ENCODE peak calls at places on chromosomes 11 and 22, in nine cellular contexts. H is tibial artery, M is body of pancreas, D is GM06990, Q is MCF 10A, N is fibroblast of pulmonary artery, T is WTC11, Z is endothelial cell, W is psoas muscle. L is an unnamed sample.

GRCh38 chr11:32713496-32713895 is 81.0 kb downstream of the CCDC73 start:
- DNase-seq in H (no peak), M (no peak), D (no peak), Q (peak; percentile 8), N (peak; percentile 32), T (no peak), Z (no peak), W (no peak), L (no peak)

GRCh38 chr22:27911329-27911728 is 7.7 kb downstream of the PITPNB start:
- DNase-seq in H (no peak), M (no peak), D (no peak), Q (no peak), N (peak; percentile 48), T (no peak), Z (no peak), W (no peak), L (no peak)

GRCh38 chr11:111540114-111540920 is at the start of gene LAYN:
- DNase-seq in H (peak; percentile 43), M (peak; percentile 39), D (no peak), Q (no peak), N (peak; percentile 35), T (peak; percentile 66), Z (peak; percentile 70), W (peak; percentile 69), L (peak; percentile 23)

GRCh38 chr11:69380451-69380901 is 86.5 kb downstream of the MYEOV start:
- DNase-seq in H (no peak), M (no peak), D (no peak), Q (no peak), N (no peak), T (no peak), Z (no peak), W (peak; percentile 25), L (peak; percentile 11)

GRCh38 chr11:131328843-131329242 is 41.6 kb upstream of the NTM start:
- DNase-seq in H (no peak), M (no peak), D (no peak), Q (no peak), N (no peak), T (no peak), Z (no peak), W (no peak), L (no peak)

GRCh38 chr11:63635762-63636465 is 21.7 kb upstream of the PLAAT3 start:
- DNase-seq in H (peak; percentile 49), M (peak; percentile 53), D (peak; percentile 26), Q (peak; percentile 66), N (peak; percentile 79), T (peak; percentile 82), Z (peak; percentile 71), W (peak; percentile 58), L (peak; percentile 23)

GRCh38 chr22:25853501-25853900 is 111.5 kb downstream of the MYO18B start:
- DNase-seq in H (no peak), M (no peak), D (no peak), Q (no peak), N (no peak), T (no peak), Z (no peak), W (no peak), L (no peak)

GRCh38 chr11:86940122-86940777 is 14.9 kb downstream of the FZD4 start:
- DNase-seq in H (peak; percentile 66), M (peak; percentile 72), D (no peak), Q (no peak), N (peak; percentile 89), T (no peak), Z (peak; percentile 16), W (peak; percentile 78), L (no peak)

GRCh38 chr11:126392638-126393023 is 37.1 kb downstream of the ST3GAL4 start:
- DNase-seq in H (no peak), M (no peak), D (no peak), Q (no peak), N (peak; percentile 53), T (no peak), Z (no peak), W (no peak), L (no peak)

GRCh38 chr11:74462009-74462408 is 5.3 kb downstream of the KCNE3 start:
- DNase-seq in H (peak; percentile 81), M (peak; percentile 88), D (no peak), Q (peak; percentile 44), N (peak; percentile 85), T (peak; percentile 30), Z (no peak), W (peak; percentile 88), L (no peak)

GRCh38 chr22:38957046-38957770 is at the start of gene APOBEC3A:
- DNase-seq in H (peak; percentile 43), M (no peak), D (no peak), Q (peak; percentile 16), N (no peak), T (no peak), Z (no peak), W (peak; percentile 64), L (no peak)

GRCh38 chr22:31806751-31807150 is 52.9 kb downstream of the DEPDC5 start:
- DNase-seq in H (no peak), M (no peak), D (no peak), Q (no peak), N (no peak), T (no peak), Z (no peak), W (no peak), L (no peak)

GRCh38 chr22:29609139-29609538 is 5.7 kb downstream of the NF2 start:
- DNase-seq in H (no peak), M (no peak), D (no peak), Q (no peak), N (no peak), T (no peak), Z (peak; percentile 41), W (no peak), L (no peak)

DNA sequence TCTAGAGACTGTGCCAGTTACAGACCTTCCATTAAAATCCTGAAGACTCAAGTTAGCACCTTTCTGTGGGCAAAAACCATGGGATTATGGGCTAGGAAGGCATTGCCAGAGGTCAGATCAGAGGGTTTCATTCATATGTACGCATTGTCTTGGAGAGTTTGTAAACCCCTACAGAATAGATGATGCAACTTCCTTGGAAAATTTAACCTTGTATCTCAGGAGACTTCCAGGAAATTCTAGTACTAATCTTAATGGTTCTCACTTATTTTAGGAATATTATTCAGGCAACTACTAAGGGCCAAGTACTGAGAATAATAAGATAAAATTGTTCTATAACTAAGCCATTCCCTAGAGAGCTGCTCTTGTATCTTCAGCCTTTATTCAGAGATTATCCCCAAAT is 6.9 kb downstream of the OLFML1 start:
- DNase-seq in H (no peak), M (no peak), D (no peak), Q (no peak), N (no peak), T (no peak), Z (no peak), W (no peak), L (no peak)
- TF ChIP-seq CTCF in H (no peak), M (no peak), D (no peak), Q (no peak), N (no peak), T (no peak), Z (no peak), W (no peak), L (no peak)

GRCh38 chr22:41285820-41286638 is at the start of gene RANGAP1:
- DNase-seq in H (peak; percentile 96), M (peak; percentile 98), D (peak; percentile 100), Q (peak; percentile 99), N (peak; percentile 99), T (peak; percentile 99), Z (peak; percentile 98), W (peak; percentile 99), L (peak; percentile 93)
- TF ChIP-seq CTCF in H (peak; percentile 36), M (peak; percentile 42), D (no peak), Q (no peak), N (peak; percentile 6), T (no peak), Z (no peak), W (peak; percentile 19), L (no peak)

GRCh38 chr11:44484211-44484610 is 81.3 kb upstream of the CD82 start:
- DNase-seq in H (no peak), M (no peak), D (no peak), Q (peak; percentile 39), N (peak; percentile 30), T (peak; percentile 31), Z (peak; percentile 49), W (no peak), L (no peak)
- TF ChIP-seq CTCF in H (no peak), M (peak; percentile 16), D (peak; percentile 34), Q (peak; percentile 26), N (peak; percentile 40), T (no peak), Z (peak; percentile 11), W (peak; percentile 16), L (no peak)

GRCh38 chr22:24706050-24706449 is 68.5 kb downstream of the PIWIL3 start:
- DNase-seq in H (no peak), M (no peak), D (no peak), Q (no peak), N (peak; percentile 29), T (peak; percentile 61), Z (peak; percentile 28), W (no peak), L (no peak)
- TF ChIP-seq CTCF in H (no peak), M (no peak), D (no peak), Q (no peak), N (peak; percentile 35), T (no peak), Z (peak; percentile 36), W (peak; percentile 7), L (no peak)

DNA sequence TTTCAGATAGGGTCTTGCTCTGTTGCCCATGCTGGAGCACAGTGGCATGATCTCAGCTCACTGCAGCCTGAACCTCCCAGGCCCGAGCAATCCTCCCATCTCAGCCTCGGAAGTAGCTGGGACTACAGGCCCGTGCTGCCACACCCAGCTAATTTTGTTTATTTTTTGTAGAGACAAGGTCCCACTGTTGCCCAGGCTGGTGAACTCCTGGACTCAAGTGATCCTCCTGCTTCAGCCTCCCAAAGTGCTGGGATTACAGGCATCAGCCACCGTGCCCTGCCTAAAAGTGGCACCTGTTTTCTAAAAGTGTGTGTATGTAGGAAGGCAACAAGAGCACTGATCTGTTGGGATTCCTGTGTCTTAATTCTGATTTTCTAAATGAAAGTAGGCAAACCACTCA is 20.2 kb downstream of the PACS1 start:
- DNase-seq in H (no peak), M (no peak), D (no peak), Q (no peak), N (no peak), T (no peak), Z (no peak), W (no peak), L (no peak)
- TF ChIP-seq CTCF in H (no peak), M (no peak), D (no peak), Q (no peak), N (no peak), T (no peak), Z (no peak), W (no peak), L (no peak)

DNA sequence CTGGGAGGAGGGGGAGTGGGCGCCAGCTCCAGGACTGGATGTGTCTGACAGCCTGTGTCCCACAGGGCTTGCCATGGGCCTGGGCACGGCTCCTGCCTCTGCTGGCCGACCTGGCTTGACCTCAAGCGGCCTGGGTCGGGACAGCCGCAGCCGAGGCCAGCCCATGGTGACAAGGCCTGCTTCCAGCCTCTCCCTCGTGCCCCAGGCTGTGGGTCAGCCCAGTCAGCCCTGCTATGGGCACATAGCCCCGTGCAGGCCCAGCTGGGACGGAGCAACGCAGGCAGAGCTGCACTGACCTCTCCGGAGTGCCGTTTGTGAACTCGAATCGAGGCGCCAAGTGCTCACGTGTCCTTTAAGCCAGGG is 17.9 kb downstream of the OSBPL5 start:
- DNase-seq in H (peak; percentile 72), M (no peak), D (no peak), Q (no peak), N (no peak), T (no peak), Z (no peak), W (peak; percentile 86), L (no peak)
- TF ChIP-seq CTCF in H (no peak), M (no peak), D (no peak), Q (no peak), N (no peak), T (no peak), Z (no peak), W (no peak), L (no peak)

L was measured in activated B cell treated with CpG ODN at 0.5 μM for 24 hours.